ENCODE peak calls at places on chromosomes 4 and X, in nine cellular contexts. B is stimulated activated CD4-positive, alpha-beta T cell treated with anti-CD3 and anti-CD28 coated beads, Interleukin-1b, Interleukin-23, amount 100 ng/mL, for 1 hour; I is stimulated activated CD8-positive, alpha-beta memory T cell treated with anti-CD3 and anti-CD28 coated beads, Interleukin-7, amount 100 ng/mL, for 24 hours; R is cardiac muscle cell; Q is endodermal cell; M is aorta; W is Calu3; S is pons; H is left colon. A is an unnamed sample.

GRCh38 chrX:143853488-143853887 is 30.4 kb upstream of the UBE2NL start:
- DNase-seq in B (no peak), I (no peak), R (peak), Q (no peak), M (no peak), W (no peak), S (no peak), H (no peak), A (no peak)

GRCh38 chr4:83082777-83083176 is 31.8 kb downstream of the PLAC8 start:
- DNase-seq in B (no peak), I (no peak), R (peak), Q (no peak), M (no peak), W (no peak), S (no peak), H (no peak), A (no peak)

GRCh38 chr4:187227907-187228699 is 504.4 kb upstream of the FAT1 start:
- DNase-seq in B (no peak), I (no peak), R (no peak), Q (no peak), M (no peak), W (no peak), S (no peak), H (no peak), A (no peak)

GRCh38 chr4:175504316-175504715 is 307.7 kb downstream of the GPM6A start:
- DNase-seq in B (no peak), I (no peak), R (no peak), Q (no peak), M (no peak), W (no peak), S (no peak), H (no peak), A (no peak)

GRCh38 chr4:127503111-127503510 is 129.6 kb upstream of the INTU start:
- DNase-seq in B (no peak), I (no peak), R (no peak), Q (no peak), M (no peak), W (no peak), S (no peak), H (no peak), A (no peak)

GRCh38 chr4:169201144-169202124 is 69.3 kb downstream of the SH3RF1 start:
- DNase-seq in B (no peak), I (no peak), R (peak), Q (no peak), M (no peak), W (no peak), S (no peak), H (no peak), A (peak)

GRCh38 chr4:189869236-189869635 is 71.4 kb upstream of the FRG1 start:
- DNase-seq in B (no peak), I (no peak), R (no peak), Q (no peak), M (no peak), W (no peak), S (no peak), H (no peak), A (no peak)

GRCh38 chrX:46575586-46575985 is 2.0 kb downstream of the CHST7 start:
- DNase-seq in B (no peak), I (no peak), R (no peak), Q (peak), M (no peak), W (no peak), S (no peak), H (no peak), A (no peak)

GRCh38 chrX:43939187-43939926 is 33.8 kb downstream of the NDP start:
- DNase-seq in B (no peak), I (no peak), R (peak), Q (no peak), M (no peak), W (no peak), S (no peak), H (no peak), A (no peak)

GRCh38 chr4:103030791-103031190 is 11.3 kb upstream of the SLC9B1 start:
- DNase-seq in B (no peak), I (no peak), R (peak), Q (no peak), M (no peak), W (no peak), S (no peak), H (no peak), A (no peak)

GRCh38 chr4:58749206-58749605 is 1639.0 kb upstream of the IGFBP7 start:
- DNase-seq in B (no peak), I (no peak), R (no peak), Q (no peak), M (no peak), W (no peak), S (no peak), H (peak), A (no peak)

GRCh38 chr4:6347511-6348045 is 77.9 kb downstream of the WFS1 start:
- DNase-seq in B (no peak), I (no peak), R (no peak), Q (no peak), M (no peak), W (no peak), S (no peak), H (no peak), A (no peak)

GRCh38 chr4:70437212-70437611 is 34.8 kb upstream of the MUC7 start:
- DNase-seq in B (no peak), I (no peak), R (no peak), Q (peak), M (no peak), W (no peak), S (no peak), H (no peak), A (no peak)